ENCODE peak calls at places on chromosomes 7 and 10, in eight cellular contexts. Y is right lobe of liver, F is Peyer's patch, E is A549, C is erythroblast, N is stomach, P is spleen, T is adrenal gland. G is an unnamed sample.

GRCh38 chr7:117230276-117231046 is 92.4 kb downstream of the WNT2 start:
- DNase-seq in Y (no peak), F (no peak), E (no peak), C (no peak), N (no peak), P (no peak), T (no peak), G (no peak)

GRCh38 chr7:15358112-15358511 is 203.7 kb downstream of the AGMO start:
- DNase-seq in Y (no peak), F (no peak), E (no peak), C (no peak), N (no peak), P (no peak), T (no peak), G (no peak)

GRCh38 chr7:154777908-154778307 is 225.0 kb downstream of the PAXIP1 start:
- DNase-seq in Y (no peak), F (no peak), E (no peak), C (no peak), N (no peak), P (no peak), T (no peak), G (no peak)

GRCh38 chr10:73648975-73649829 is 6.6 kb downstream of the SYNPO2L start:
- DNase-seq in Y (no peak), F (peak), E (no peak), C (no peak), N (no peak), P (no peak), T (no peak), G (peak)

GRCh38 chr7:1720325-1720724 is 50.2 kb downstream of the ELFN1 start:
- DNase-seq in Y (no peak), F (no peak), E (no peak), C (peak), N (no peak), P (no peak), T (no peak), G (no peak)

GRCh38 chr10:2137549-2138174 is 400.3 kb upstream of the ADARB2 start:
- DNase-seq in Y (no peak), F (no peak), E (peak), C (peak), N (no peak), P (no peak), T (no peak), G (no peak)

GRCh38 chr7:115754226-115754625 is 276.3 kb downstream of the TFEC start:
- DNase-seq in Y (no peak), F (no peak), E (no peak), C (no peak), N (no peak), P (no peak), T (no peak), G (no peak)

GRCh38 chr7:29858080-29858951 is 52.0 kb downstream of the WIPF3 start:
- DNase-seq in Y (no peak), F (no peak), E (no peak), C (no peak), N (no peak), P (no peak), T (no peak), G (no peak)

GRCh38 chr10:79562135-79562756 is 2.0 kb upstream of the SFTPA2 start:
- DNase-seq in Y (peak), F (peak), E (peak), C (peak), N (peak), P (peak), T (peak), G (peak)

GRCh38 chr10:22222236-22223190 is 4.7 kb upstream of the EBLN1 start:
- DNase-seq in Y (no peak), F (no peak), E (no peak), C (no peak), N (no peak), P (no peak), T (no peak), G (no peak)

GRCh38 chr7:140314571-140315480 is 83.5 kb downstream of the SLC37A3 start:
- DNase-seq in Y (no peak), F (no peak), E (no peak), C (no peak), N (no peak), P (no peak), T (no peak), G (no peak)
- TF ChIP-seq POLR2A in Y (no peak), F (no peak), E (no peak), C (no peak), N (no peak), P (no peak), T (no peak), G (no peak)

DNA sequence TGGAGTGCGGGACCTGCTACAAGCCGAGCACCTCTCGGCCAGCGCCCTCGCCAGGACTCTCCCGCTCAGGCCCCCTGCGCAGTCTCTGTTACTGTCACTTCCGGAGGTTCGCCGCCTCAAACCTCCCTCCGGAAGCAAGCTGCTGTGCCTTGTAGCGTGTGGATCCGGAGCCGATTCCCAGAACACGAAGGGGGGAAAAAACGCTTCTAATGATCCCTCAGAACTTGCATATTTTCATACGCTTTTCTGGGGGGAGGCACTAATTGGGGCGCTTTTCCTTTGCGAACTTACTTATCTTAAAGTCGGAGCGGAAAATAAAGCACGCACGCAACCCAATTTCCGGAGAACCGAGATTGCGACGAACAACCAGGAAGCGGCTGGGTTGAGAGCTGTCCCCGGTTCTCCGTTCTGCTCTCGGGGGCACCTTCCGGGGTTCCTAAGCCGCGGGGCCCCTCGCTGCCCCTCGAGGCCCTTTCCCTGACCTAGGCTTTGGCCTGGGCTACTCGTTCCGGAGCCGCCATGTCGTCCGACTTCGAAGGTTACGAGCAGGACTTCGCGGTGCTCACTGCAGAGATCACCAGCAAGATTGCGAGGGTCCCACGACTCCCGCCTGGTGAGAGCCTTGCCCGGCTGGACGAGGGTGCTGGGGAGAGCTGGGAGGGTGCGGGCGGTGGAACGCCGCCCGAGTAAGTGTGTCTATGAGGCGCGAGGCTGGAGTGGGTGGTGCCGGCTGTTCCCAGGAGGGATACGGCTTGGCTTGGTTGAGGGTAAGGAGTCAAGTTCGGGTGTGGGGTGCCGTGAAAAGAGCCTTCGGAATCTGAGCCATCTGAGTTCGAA is at the start of the genes VTI1A and ZDHHC6:
- DNase-seq in Y (peak), F (peak), E (peak), C (peak), N (peak), P (peak), T (peak), G (peak)
- TF ChIP-seq POLR2A in Y (peak), F (peak), E (peak), C (peak), N (no peak), P (peak), T (peak), G (peak)

GRCh38 chr7:96709381-96710228 is at the start of gene SEM1:
- DNase-seq in Y (peak), F (peak), E (peak), C (peak), N (peak), P (peak), T (peak), G (peak)
- TF ChIP-seq POLR2A in Y (peak), F (peak), E (peak), C (peak), N (no peak), P (no peak), T (peak), G (peak)

GRCh38 chr10:102394801-102395676 is 466 bp upstream of the NFKB2 start:
- DNase-seq in Y (peak), F (peak), E (peak), C (peak), N (peak), P (peak), T (peak), G (peak)
- TF ChIP-seq POLR2A in Y (peak), F (peak), E (no peak), C (peak), N (no peak), P (peak), T (peak), G (no peak)

GRCh38 chr10:36574212-36574611 is 551.2 kb upstream of the ANKRD30A start:
- DNase-seq in Y (no peak), F (no peak), E (no peak), C (no peak), N (no peak), P (no peak), T (no peak), G (no peak)

GRCh38 chr10:36583690-36584089 is 541.7 kb upstream of the ANKRD30A start:
- DNase-seq in Y (no peak), F (no peak), E (no peak), C (no peak), N (no peak), P (no peak), T (no peak), G (no peak)

GRCh38 chr10:36573246-36573645 is 552.2 kb upstream of the ANKRD30A start:
- DNase-seq in Y (no peak), F (no peak), E (no peak), C (no peak), N (no peak), P (no peak), T (no peak), G (no peak)

GRCh38 chr10:36581237-36581636 is 544.2 kb upstream of the ANKRD30A start:
- DNase-seq in Y (no peak), F (no peak), E (no peak), C (no peak), N (no peak), P (no peak), T (no peak), G (no peak)

GRCh38 chr10:36578306-36578705 is 547.1 kb upstream of the ANKRD30A start:
- DNase-seq in Y (no peak), F (no peak), E (no peak), C (no peak), N (no peak), P (no peak), T (no peak), G (no peak)
- TF ChIP-seq POLR2A in Y (no peak), F (no peak), E (no peak), C (no peak), N (no peak), P (no peak), T (no peak), G (no peak)

GRCh38 chr7:47979145-47979831 is at the start of gene HUS1:
- DNase-seq in Y (peak), F (peak), E (peak), C (peak), N (peak), P (peak), T (peak), G (peak)
- TF ChIP-seq POLR2A in Y (peak), F (peak), E (peak), C (peak), N (no peak), P (peak), T (peak), G (peak)